ENCODE peak calls at places on chromosomes 13 and 19, in seven cellular contexts. L is colonic mucosa, Z is aorta, B is small intestine, T is ascending aorta, Q is H1, M is A549. J is an unnamed sample.
A peak's percentile ranks its signal among the peaks of the same experiment; 100 is the strongest.

GRCh38 chr13:105915451-105915850 is 620.0 kb downstream of the EFNB2 start:
- DNase-seq in L (no peak), Z (no peak), B (no peak), T (no peak), Q (no peak), M (no peak), J (no peak)

GRCh38 chr13:39462456-39462855 is 140.5 kb downstream of the LHFPL6 start:
- DNase-seq in L (no peak), Z (no peak), B (no peak), T (no peak), Q (no peak), M (no peak), J (no peak)

GRCh38 chr19:7610491-7611240 is 15.0 kb downstream of the CAMSAP3 start:
- DNase-seq in L (no peak), Z (no peak), B (no peak), T (no peak), Q (no peak), M (no peak), J (no peak)

GRCh38 chr19:41774515-41774980 is 19.2 kb downstream of the CEACAM6 start:
- DNase-seq in L (peak; percentile 88), Z (no peak), B (peak; percentile 99), T (no peak), Q (no peak), M (peak; percentile 57), J (no peak)

GRCh38 chr13:51826606-51827005 is 18.4 kb downstream of the TMEM272 start:
- DNase-seq in L (no peak), Z (no peak), B (no peak), T (no peak), Q (no peak), M (no peak), J (no peak)

GRCh38 chr19:23913931-23914330 is 755 bp upstream of the ZNF726 start:
- DNase-seq in L (no peak), Z (no peak), B (no peak), T (no peak), Q (no peak), M (no peak), J (no peak)

GRCh38 chr13:97076898-97077297 is 82.6 kb upstream of the OXGR1 start:
- DNase-seq in L (no peak), Z (no peak), B (no peak), T (no peak), Q (no peak), M (no peak), J (no peak)

GRCh38 chr13:27131202-27131623 is 40.4 kb downstream of the USP12 start:
- DNase-seq in L (peak; percentile 39), Z (no peak), B (peak; percentile 70), T (no peak), Q (no peak), M (no peak), J (no peak)

GRCh38 chr13:31476266-31476665 is 263.1 kb upstream of the RXFP2 start:
- DNase-seq in L (no peak), Z (no peak), B (no peak), T (no peak), Q (no peak), M (no peak), J (no peak)

GRCh38 chr13:24512208-24513068 is at the start of gene PARP4:
- DNase-seq in L (peak; percentile 89), Z (peak; percentile 91), B (peak; percentile 96), T (no peak), Q (peak; percentile 82), M (peak; percentile 53), J (no peak)

GRCh38 chr13:24747248-24748151 is 16.5 kb upstream of the RNF17 start:
- DNase-seq in L (no peak), Z (no peak), B (no peak), T (no peak), Q (peak; percentile 70), M (no peak), J (no peak)

GRCh38 chr19:42850981-42851717 is 28.4 kb downstream of the PSG1 start:
- DNase-seq in L (no peak), Z (peak; percentile 82), B (no peak), T (peak; percentile 59), Q (no peak), M (peak; percentile 71), J (no peak)

GRCh38 chr13:97539651-97540230 is 105.8 kb downstream of the RAP2A start:
- DNase-seq in L (no peak), Z (no peak), B (no peak), T (no peak), Q (no peak), M (no peak), J (no peak)

GRCh38 chr19:2922987-2923386 is 21.8 kb downstream of the ZNF77 start:
- DNase-seq in L (no peak), Z (no peak), B (no peak), T (no peak), Q (no peak), M (no peak), J (no peak)

GRCh38 chr19:49017666-49018351 is 918 bp upstream of the LHB start:
- DNase-seq in L (peak; percentile 43), Z (peak; percentile 86), B (peak; percentile 80), T (no peak), Q (peak; percentile 78), M (peak; percentile 52), J (no peak)

GRCh38 chr13:107811233-107811632 is 404.1 kb downstream of the LIG4 start:
- DNase-seq in L (no peak), Z (no peak), B (no peak), T (no peak), Q (no peak), M (no peak), J (no peak)

GRCh38 chr13:20402881-20403280 is 122.8 kb downstream of the CRYL1 start:
- DNase-seq in L (no peak), Z (no peak), B (no peak), T (no peak), Q (no peak), M (no peak), J (no peak)

GRCh38 chr19:2722541-2723344 is 1.6 kb upstream of the DIRAS1 start:
- DNase-seq in L (peak; percentile 32), Z (peak; percentile 94), B (no peak), T (peak; percentile 74), Q (no peak), M (peak; percentile 67), J (no peak)

GRCh38 chr13:84430441-84430840 is 548.2 kb upstream of the SLITRK1 start:
- DNase-seq in L (no peak), Z (no peak), B (no peak), T (no peak), Q (no peak), M (no peak), J (no peak)

GRCh38 chr13:102680842-102681725 is 13.8 kb downstream of the METTL21C start:
- DNase-seq in L (no peak), Z (no peak), B (peak; percentile 5), T (no peak), Q (no peak), M (no peak), J (no peak)

GRCh38 chr19:36931684-36932083 is 15.6 kb downstream of the ZNF568 start:
- DNase-seq in L (no peak), Z (no peak), B (no peak), T (no peak), Q (no peak), M (no peak), J (no peak)

GRCh38 chr19:16376241-16376640 is 51.6 kb downstream of the KLF2 start:
- DNase-seq in L (no peak), Z (no peak), B (no peak), T (no peak), Q (no peak), M (no peak), J (no peak)
- H3K27ac ChIP-seq in L (no peak overlapping the region), Z (no peak overlapping the region), B (no peak overlapping the region), T (no peak overlapping the region), Q (no peak overlapping the region), M (no peak overlapping the region), J (no peak overlapping the region)

DNA sequence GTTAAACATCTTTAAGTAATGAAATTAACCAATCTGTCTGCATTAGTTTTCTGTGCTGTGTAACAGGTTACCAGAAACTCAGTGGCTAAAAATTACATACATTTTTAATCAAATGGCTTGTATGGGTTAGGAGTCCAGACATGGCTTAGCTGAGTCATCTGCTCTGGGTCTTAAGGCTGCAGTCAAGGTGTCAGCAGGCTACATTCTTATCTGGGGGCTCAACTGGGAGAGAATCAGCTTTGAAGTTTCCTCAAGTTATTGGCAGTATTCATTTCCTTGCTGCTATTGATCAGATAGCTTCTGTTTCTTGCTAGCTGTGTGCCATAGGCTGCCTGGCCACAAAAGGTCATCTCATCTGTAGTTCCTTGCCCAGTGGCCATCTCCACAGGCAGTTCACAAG is 1163.0 kb downstream of the DIAPH3 start:
- DNase-seq in L (no peak), Z (no peak), B (no peak), T (no peak), Q (no peak), M (no peak), J (no peak)
- H3K27ac ChIP-seq in L (no peak overlapping the region), Z (no peak overlapping the region), B (no peak overlapping the region), T (no peak overlapping the region), Q (no peak overlapping the region), M (no peak overlapping the region), J (no peak overlapping the region)

DNA sequence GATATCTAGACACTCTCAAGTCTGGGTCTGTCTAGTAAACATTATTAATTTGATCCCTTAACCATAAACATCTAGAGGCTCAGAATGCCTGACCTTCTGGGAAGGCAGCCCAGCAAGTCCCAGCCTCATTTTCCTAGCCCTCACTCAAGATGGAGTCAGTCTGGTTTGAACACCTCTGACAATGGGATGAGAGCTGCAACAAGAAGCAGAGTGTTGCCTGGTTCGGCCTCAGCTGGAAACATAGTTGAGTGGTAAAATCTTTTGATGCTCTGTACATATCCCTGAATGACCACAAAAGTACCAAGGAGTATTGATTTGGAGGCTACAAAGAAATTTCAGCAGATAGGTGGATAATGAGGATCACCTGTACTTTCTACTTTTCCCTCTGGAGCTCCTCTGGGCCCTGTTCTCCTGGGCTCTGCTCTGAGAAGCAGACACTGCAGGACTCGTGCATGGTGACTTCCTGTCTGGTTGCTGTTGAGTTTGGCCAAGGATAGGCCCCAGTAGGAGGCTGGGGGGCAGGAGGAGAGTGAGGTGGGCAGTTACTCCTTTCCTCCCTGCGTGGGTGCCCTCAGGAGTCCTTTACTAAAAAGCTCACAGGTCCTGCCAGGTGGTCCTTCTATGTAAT is 68.4 kb upstream of the SLC15A1 start:
- DNase-seq in L (no peak), Z (no peak), B (no peak), T (no peak), Q (no peak), M (no peak), J (no peak)
- H3K27ac ChIP-seq in L (no peak overlapping the region), Z (peak overlapping the region; percentile 9), B (peak overlapping the region; percentile 69), T (peak overlapping the region; percentile 51), Q (peak overlapping the region; percentile 66), M (no peak overlapping the region), J (peak overlapping the region; percentile 99)

GRCh38 chr13:112959701-112960542 is 9.1 kb upstream of the MCF2L start:
- DNase-seq in L (no peak), Z (peak; percentile 67), B (no peak), T (no peak), Q (no peak), M (no peak), J (no peak)
- H3K27ac ChIP-seq in L (no peak overlapping the region), Z (no peak overlapping the region), B (no peak overlapping the region), T (no peak overlapping the region), Q (no peak overlapping the region), M (no peak overlapping the region), J (no peak overlapping the region)

GRCh38 chr19:10625003-10625761 is at the start of gene SLC44A2:
- DNase-seq in L (peak; percentile 97), Z (peak; percentile 92), B (peak; percentile 87), T (no peak), Q (peak; percentile 90), M (peak; percentile 46), J (no peak)
- H3K27ac ChIP-seq in L (peak within 1 kb of the TSS; percentile 82), Z (no peak within 1 kb of the TSS), B (peak within 1 kb of the TSS; percentile 34), T (peak within 1 kb of the TSS; percentile 79), Q (peak within 1 kb of the TSS; percentile 83), M (peak within 1 kb of the TSS; percentile 74), J (no peak within 1 kb of the TSS)

J was measured in SK-N-MC.